ENCODE peak calls at places on chromosome 14, in five cellular contexts. K is A549, L is K562, X is HCT116, Q is HL-60. Y is an unnamed sample.

GRCh38 chr14:78197088-78197487 is 26.9 kb downstream of the NRXN3 start:
- DNase-seq in Q (no peak), K (no peak), L (no peak), X (no peak), Y (no peak)

GRCh38 chr14:93160353-93160801 is 24.3 kb downstream of the MOAP1 start:
- DNase-seq in L (peak; percentile 62), Q (no peak), K (peak; percentile 62), X (peak; percentile 21), Y (peak; percentile 73)

GRCh38 chr14:79581912-79582576 is 629.3 kb downstream of the DIO2 start:
- DNase-seq in K (peak; percentile 16), X (no peak), Q (no peak), L (no peak), Y (no peak)

GRCh38 chr14:64549805-64550538 is at the start of gene PPP1R36:
- DNase-seq in X (no peak), K (no peak), Q (peak; percentile 8), L (no peak), Y (peak; percentile 84)

GRCh38 chr14:73744874-73745529 is 30.8 kb upstream of the PNMA1 start:
- DNase-seq in X (peak; percentile 57), L (no peak), K (no peak), Q (no peak), Y (no peak)

GRCh38 chr14:36820111-36820709 is 158.6 kb downstream of the PAX9 start:
- DNase-seq in K (peak; percentile 3), Q (no peak), X (no peak), L (no peak), Y (no peak)

GRCh38 chr14:21093769-21094681 is 4.4 kb downstream of the ZNF219 start:
- DNase-seq in L (no peak), K (no peak), X (no peak), Q (no peak), Y (peak; percentile 97)

GRCh38 chr14:40058916-40059897 is 627.0 kb upstream of the FBXO33 start:
- DNase-seq in K (no peak), L (no peak), X (no peak), Q (no peak), Y (no peak)

DNA sequence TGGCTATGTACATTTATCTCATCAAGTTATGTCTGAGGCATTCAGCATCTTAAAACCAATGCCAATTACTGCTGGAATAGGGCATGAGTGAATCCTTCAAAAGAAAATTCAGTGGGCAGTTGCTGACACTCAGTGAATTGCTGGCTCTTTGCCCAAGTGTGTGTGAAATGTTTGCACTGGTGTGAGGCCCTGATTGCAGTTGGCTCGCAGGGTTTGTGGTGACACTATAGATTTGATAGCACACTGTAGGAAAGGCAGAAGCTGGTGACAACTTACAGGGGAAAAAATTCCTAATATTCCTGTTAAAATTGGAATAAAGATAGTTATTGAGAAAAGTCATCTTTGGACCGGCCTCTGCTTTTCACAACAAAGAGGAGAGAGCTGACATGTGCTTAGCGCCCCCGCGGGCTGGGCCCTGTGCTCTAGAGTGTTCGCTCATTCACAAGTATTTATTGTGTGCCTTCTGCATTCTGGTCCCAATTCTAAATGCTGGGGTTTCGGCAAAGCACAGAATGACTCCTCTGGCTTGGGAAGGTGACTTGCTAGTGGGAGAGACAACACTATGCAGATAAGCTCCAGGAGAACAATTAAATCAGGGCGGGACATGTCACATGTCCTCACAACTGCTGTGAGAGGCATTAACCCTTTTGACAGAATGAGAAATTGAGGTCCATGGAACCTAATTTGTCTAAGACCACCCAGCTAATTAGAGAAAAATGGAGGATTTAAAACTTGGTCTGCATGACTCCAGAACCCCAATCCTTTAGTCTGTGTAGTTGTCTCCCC is 418.7 kb downstream of the NPAS3 start:
- DNase-seq in X (no peak), L (no peak), Q (no peak), K (no peak), Y (no peak)
- TF ChIP-seq REST in X (no peak), L (no peak), Q (no peak), K (no peak), Y (no peak)

GRCh38 chr14:102948698-102949061 is 26.2 kb downstream of the AMN start:
- DNase-seq in K (no peak), Q (peak; percentile 20), L (no peak), X (no peak), Y (no peak)

GRCh38 chr14:102949062-102949800 is 26.8 kb downstream of the AMN start:
- DNase-seq in Q (peak; percentile 93), K (peak; percentile 35), X (no peak), L (no peak), Y (no peak)

GRCh38 chr14:102951799-102952198 is 29.3 kb downstream of the AMN start:
- DNase-seq in K (no peak), L (no peak), X (no peak), Q (no peak), Y (no peak)

GRCh38 chr14:102951034-102951433 is 28.6 kb downstream of the AMN start:
- DNase-seq in L (no peak), Q (no peak), X (no peak), K (no peak), Y (no peak)

DNA sequence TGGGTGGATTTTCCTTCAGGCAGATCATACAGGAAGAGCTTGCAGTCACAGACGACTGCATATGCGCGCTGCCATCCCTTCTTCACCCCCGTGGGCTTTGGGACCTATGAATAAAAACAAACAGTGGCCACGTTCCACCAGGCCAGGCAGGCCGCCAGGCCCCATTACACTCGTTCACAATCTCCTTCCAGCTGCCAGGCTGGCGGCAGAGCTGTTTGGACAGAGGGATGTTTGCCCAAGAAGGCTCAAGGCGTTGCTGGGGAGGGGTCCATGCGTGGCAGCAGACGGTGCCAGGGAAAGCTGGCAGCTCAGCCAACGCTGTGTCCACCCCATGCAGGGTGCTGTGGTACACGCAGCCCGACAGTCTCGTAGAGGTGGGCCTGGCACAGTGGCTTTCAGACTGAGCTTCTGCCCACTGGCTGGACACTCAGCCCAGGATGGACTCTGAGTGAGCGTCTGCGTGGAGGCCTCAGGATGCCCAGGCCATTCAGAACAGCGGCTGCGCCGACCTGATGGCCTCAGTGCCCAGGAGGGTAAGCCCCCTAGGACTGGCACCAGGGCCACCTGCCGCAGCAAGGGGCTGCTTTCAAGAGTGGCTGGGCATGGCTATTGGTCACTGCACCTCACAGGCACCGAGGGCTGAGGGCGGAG is 27.5 kb downstream of the AMN start:
- DNase-seq in K (no peak), L (no peak), X (no peak), Q (no peak), Y (no peak)
- H3K27ac ChIP-seq in K (no peak overlapping the region), L (no peak overlapping the region), X (no peak overlapping the region), Q (peak overlapping the region; percentile 34), Y (no peak overlapping the region)

GRCh38 chr14:22518073-22518472 is 71.0 kb downstream of the DAD1 start:
- DNase-seq in X (no peak), Q (no peak), K (no peak), L (no peak), Y (no peak)

GRCh38 chr14:22520786-22521185 is 68.2 kb downstream of the DAD1 start:
- DNase-seq in Q (no peak), K (no peak), L (no peak), X (no peak), Y (no peak)

GRCh38 chr14:22520235-22520634 is 68.8 kb downstream of the DAD1 start:
- DNase-seq in K (no peak), L (peak; percentile 59), Q (no peak), X (no peak), Y (no peak)

GRCh38 chr14:22515961-22516360 is 73.1 kb downstream of the DAD1 start:
- DNase-seq in X (no peak), K (no peak), Q (no peak), L (no peak), Y (no peak)

DNA sequence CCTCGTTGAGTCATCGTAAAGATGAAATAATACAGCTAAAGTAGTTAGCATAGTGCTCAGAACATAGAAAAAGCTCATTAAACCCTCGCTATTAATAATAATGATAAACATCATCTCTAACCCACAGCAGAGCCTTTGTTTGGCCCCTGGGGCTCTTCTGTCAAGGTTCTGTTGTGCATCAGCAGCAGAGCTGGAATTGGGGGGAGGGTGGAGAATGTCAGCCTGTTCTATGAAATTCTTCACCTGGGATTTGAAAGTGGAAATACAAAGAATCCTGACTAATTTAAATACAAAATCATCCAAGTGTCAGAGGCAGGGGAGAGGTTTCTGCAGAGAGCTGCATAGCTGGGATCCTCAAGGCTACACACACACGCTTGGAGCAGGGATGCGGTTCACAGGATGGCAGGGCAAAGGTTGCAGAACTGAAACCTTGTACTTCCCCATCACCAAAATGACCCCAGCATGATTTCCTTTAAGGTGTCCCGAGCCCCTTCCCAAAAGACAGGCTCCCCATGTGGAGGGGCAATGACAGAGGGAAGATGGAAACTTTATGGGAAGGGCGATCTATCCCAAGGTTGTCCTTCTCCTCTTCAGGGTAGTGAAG is 71.8 kb downstream of the DAD1 start:
- DNase-seq in K (no peak), Q (no peak), L (no peak), X (no peak), Y (no peak)
- H3K4me3 ChIP-seq in K (no peak overlapping the region), Q (no peak overlapping the region), L (no peak overlapping the region), X (no peak overlapping the region), Y (no peak overlapping the region)

GRCh38 chr14:67187210-67187609 is 2.0 kb upstream of the GARIN2 start:
- DNase-seq in K (peak; percentile 68), X (peak; percentile 83), Q (no peak), L (no peak), Y (no peak)
- TF ChIP-seq REST in K (no peak), X (no peak), Q (no peak), L (no peak), Y (no peak)

DNA sequence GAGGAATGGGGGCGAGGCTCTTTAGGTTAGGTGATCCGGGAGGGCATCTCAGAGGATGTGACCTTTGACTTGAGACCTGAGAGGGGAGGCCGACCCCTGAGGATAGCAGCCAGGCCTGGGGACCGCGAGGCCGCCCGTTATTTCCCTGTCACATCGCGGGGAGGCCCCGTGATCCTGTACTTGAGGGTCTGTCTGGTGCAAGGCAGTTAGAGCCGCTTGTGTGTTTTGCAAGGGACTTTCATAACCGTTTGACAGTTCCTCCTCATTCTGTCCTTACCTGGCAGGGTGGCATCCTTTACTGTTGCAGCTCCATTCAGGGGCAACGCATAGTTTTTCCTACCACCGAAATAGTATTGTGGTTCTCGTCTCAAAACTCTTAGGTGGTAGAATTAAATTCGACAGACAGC is 764 bp downstream of the VRK1 start:
- DNase-seq in K (peak; percentile 16), L (peak; percentile 20), X (no peak), Q (peak; percentile 77), Y (no peak)
- H3K27ac ChIP-seq in K (peak overlapping the region; percentile 80), L (peak overlapping the region; percentile 91), X (peak overlapping the region; percentile 66), Q (peak overlapping the region; percentile 98), Y (peak overlapping the region; percentile 64)

DNA sequence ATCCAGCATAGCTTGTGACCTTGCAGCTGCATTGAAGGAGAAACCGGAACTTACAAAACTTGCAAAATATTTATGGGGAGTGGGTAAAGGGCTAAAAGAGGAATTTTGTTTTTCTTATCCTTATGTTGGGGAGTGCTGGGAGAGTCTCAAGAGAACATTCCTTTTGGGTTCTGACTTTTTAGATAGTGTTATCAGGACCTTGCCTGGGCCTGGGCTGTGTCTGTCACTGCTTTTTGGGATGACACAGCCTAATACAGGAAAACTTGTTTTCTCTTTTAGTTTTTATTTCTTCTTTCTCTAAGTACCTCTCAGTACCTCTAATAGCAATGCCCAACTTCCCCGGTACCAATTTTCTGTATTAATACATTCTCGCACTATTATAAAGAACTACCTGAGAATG is 850.6 kb downstream of the RPS29 start:
- DNase-seq in K (no peak), Q (no peak), X (no peak), L (no peak), Y (no peak)
- H3K4me3 ChIP-seq in K (no peak overlapping the region), Q (no peak overlapping the region), X (no peak overlapping the region), L (no peak overlapping the region), Y (no peak overlapping the region)

DNA sequence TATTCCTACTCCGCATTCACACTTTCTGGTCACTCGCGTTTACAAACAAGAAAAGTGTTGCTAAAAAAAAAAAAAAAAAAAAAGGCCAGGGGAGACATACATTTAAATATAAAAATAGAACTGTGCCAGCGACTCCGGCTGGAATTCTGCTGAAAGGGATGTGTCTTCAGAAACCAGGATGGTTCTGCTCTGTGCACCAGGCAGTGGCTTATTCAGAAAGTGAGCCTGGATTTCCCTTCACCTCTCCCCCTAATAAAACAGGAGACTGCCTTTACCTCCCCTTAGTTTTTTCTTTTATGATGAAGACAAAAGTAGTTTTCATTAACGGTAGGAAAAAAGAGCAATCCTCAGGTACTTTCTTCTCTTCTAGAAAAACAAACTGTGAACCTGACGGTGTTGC is 384 bp downstream of the SLC7A8 start:
- DNase-seq in Q (no peak), X (no peak), K (no peak), L (no peak), Y (peak; percentile 27)
- TF ChIP-seq REST in Q (no peak), X (no peak), K (no peak), L (no peak), Y (no peak)

Y was measured in GM23338.